ENCODE peak calls at places on chromosomes 12 and 14, in seven cellular contexts. W is fibroblast of pulmonary artery; T is choroid plexus epithelial cell; N is epithelial cell of esophagus; G is stomach; P is fibroblast of lung; Z is CD8-positive, alpha-beta T cell. S is an unnamed sample.

GRCh38 chr14:68784298-68784910 is 8.5 kb downstream of the ZFP36L1 start:
- DNase-seq in W (peak; percentile 49), T (no peak), N (no peak), G (peak; percentile 81), P (peak; percentile 39), Z (no peak), S (no peak)

GRCh38 chr12:10404798-10405197 is 4.8 kb downstream of the KLRC4 start:
- DNase-seq in W (no peak), T (no peak), N (no peak), G (no peak), P (no peak), Z (no peak), S (no peak)

GRCh38 chr12:93195511-93195910 is 182.2 kb upstream of the NUDT4 start:
- DNase-seq in W (no peak), T (no peak), N (no peak), G (no peak), P (no peak), Z (no peak), S (no peak)

GRCh38 chr14:38481939-38482678 is 226.2 kb upstream of the CLEC14A start:
- DNase-seq in W (peak; percentile 72), T (peak; percentile 44), N (peak; percentile 8), G (no peak), P (peak; percentile 77), Z (no peak), S (no peak)

GRCh38 chr14:94158239-94158888 is 15.8 kb upstream of the PPP4R4 start:
- DNase-seq in W (no peak), T (no peak), N (peak; percentile 45), G (no peak), P (no peak), Z (no peak), S (no peak)

GRCh38 chr14:31159682-31160296 is 47.8 kb downstream of the HECTD1 start:
- DNase-seq in W (no peak), T (peak; percentile 34), N (no peak), G (no peak), P (peak; percentile 65), Z (no peak), S (no peak)

GRCh38 chr12:57756406-57757341 is 1.8 kb downstream of the MARCHF9 start:
- DNase-seq in W (peak; percentile 40), T (peak; percentile 41), N (peak; percentile 60), G (peak; percentile 59), P (no peak), Z (peak; percentile 60), S (no peak)

GRCh38 chr14:50447491-50447890 is 50.8 kb upstream of the CDKL1 start:
- DNase-seq in W (peak; percentile 40), T (peak; percentile 47), N (peak; percentile 78), G (no peak), P (no peak), Z (no peak), S (peak; percentile 71)

GRCh38 chr12:107027304-107028053 is 40.5 kb upstream of the MTERF2 start:
- DNase-seq in W (peak; percentile 97), T (peak; percentile 98), N (peak; percentile 94), G (no peak), P (peak; percentile 96), Z (no peak), S (peak; percentile 91)

GRCh38 chr12:1594295-1595025 is at the start of gene FBXL14:
- DNase-seq in W (peak; percentile 90), T (peak; percentile 93), N (peak; percentile 71), G (peak; percentile 90), P (peak; percentile 87), Z (peak; percentile 87), S (no peak)

DNA sequence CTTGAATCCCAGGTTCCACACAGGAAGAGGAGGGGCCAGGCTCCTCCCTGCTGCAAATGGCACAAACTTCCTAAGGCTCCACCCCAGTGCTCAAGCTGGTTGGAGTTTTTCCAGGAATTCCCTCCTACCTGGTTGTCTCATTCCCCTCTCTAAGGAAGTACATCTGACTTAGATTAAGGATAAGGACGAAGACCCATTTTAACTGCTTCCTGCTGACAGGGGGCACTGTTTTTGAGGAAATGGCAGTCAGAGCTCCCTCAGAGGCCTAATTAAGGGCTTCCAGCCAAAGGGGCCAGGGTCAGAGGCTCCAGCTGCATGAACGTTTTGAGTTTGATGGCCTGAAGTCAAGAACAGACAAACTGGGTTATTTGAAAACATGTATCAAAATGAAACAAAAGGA is 1084.7 kb downstream of the SLC6A15 start:
- DNase-seq in W (no peak), T (peak; percentile 70), N (no peak), G (no peak), P (peak; percentile 59), Z (no peak), S (no peak)
- TF ChIP-seq CTCF in W (no peak), T (peak; percentile 64), N (no peak), G (no peak), P (peak; percentile 29), Z (no peak), S (peak; percentile 16)

GRCh38 chr12:64670856-64671639 is 60.8 kb downstream of the RASSF3 start:
- DNase-seq in W (peak; percentile 63), T (peak; percentile 88), N (peak; percentile 90), G (peak; percentile 54), P (peak; percentile 61), Z (no peak), S (peak; percentile 74)
- H3K4me3 ChIP-seq in W (no peak overlapping the region), T (no peak overlapping the region), N (no peak overlapping the region), G (no peak overlapping the region), P (no peak overlapping the region), Z (peak overlapping the region; percentile 57), S (no peak overlapping the region)

GRCh38 chr14:92613681-92614260 is 100.2 kb downstream of the RIN3 start:
- DNase-seq in W (no peak), T (no peak), N (no peak), G (no peak), P (no peak), Z (no peak), S (no peak)

GRCh38 chr14:92615451-92615850 is 101.9 kb downstream of the RIN3 start:
- DNase-seq in W (no peak), T (no peak), N (no peak), G (no peak), P (no peak), Z (peak; percentile 74), S (no peak)

GRCh38 chr14:92609955-92610354 is 96.4 kb downstream of the RIN3 start:
- DNase-seq in W (peak; percentile 59), T (peak; percentile 75), N (peak; percentile 83), G (no peak), P (peak; percentile 65), Z (no peak), S (no peak)

GRCh38 chr14:92610849-92611271 is 97.3 kb downstream of the RIN3 start:
- DNase-seq in W (no peak), T (no peak), N (peak; percentile 31), G (no peak), P (no peak), Z (no peak), S (no peak)

GRCh38 chr14:92613008-92613658 is 99.6 kb downstream of the RIN3 start:
- DNase-seq in W (no peak), T (peak; percentile 20), N (peak; percentile 14), G (no peak), P (no peak), Z (peak; percentile 65), S (no peak)
- TF ChIP-seq CTCF in W (peak; percentile 79), T (peak; percentile 88), N (peak; percentile 73), G (peak; percentile 25), P (peak; percentile 79), Z (peak; percentile 94), S (peak; percentile 95)

GRCh38 chr14:103528512-103529382 is at the start of gene TRMT61A:
- DNase-seq in W (peak; percentile 91), T (peak; percentile 93), N (peak; percentile 89), G (peak; percentile 92), P (peak; percentile 97), Z (peak; percentile 72), S (no peak)

GRCh38 chr14:103526914-103527248 is 2.1 kb upstream of the TRMT61A start:
- DNase-seq in W (no peak), T (no peak), N (no peak), G (no peak), P (no peak), Z (no peak), S (no peak)

GRCh38 chr14:103526247-103526913 is 2.6 kb upstream of the TRMT61A start:
- DNase-seq in W (no peak), T (no peak), N (no peak), G (no peak), P (no peak), Z (no peak), S (no peak)

GRCh38 chr14:103528158-103528511 is 861 bp upstream of the TRMT61A start:
- DNase-seq in W (no peak), T (no peak), N (no peak), G (peak; percentile 49), P (peak; percentile 39), Z (no peak), S (no peak)

DNA sequence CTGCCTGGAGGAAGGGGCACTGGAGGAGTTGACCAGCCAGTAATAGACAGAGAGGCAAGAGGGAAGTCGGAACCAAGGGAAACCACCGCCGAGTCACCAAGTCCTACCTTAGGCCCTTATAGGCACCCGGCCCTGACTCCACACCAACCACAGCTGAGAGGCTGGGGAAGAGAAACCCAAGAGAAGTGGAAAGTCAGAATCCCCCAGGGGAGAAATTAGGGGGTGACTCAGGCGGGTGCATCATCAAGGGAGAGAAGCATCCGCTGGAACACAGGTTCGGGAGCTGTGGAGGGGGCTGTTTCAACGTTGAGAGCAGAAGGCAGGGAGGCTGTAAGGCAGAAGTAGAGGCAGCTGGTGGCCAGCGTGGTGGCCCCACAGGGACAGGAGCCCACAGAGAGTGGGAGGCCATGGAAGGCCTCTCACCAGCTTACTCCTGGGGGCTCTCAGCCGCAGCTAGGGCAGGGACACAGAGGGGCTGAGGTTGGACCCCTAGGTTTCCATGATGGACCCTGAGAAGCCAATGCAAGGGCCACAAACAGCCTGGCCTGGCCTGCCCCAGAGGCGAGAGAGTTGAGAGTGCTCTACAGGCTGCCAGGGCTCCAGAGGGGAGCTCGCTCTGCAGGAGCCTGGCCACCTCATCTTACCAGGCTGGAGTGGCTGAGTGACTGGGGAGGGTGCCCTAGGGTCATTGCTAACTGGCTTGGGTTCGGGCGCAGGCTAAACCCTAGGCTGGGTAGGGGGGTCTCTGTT is 1.4 kb upstream of the TRMT61A start:
- DNase-seq in W (no peak), T (no peak), N (peak; percentile 70), G (no peak), P (no peak), Z (no peak), S (no peak)
- H3K4me3 ChIP-seq in W (peak overlapping the region; percentile 90), T (peak overlapping the region; percentile 71), N (peak overlapping the region; percentile 77), G (peak overlapping the region; percentile 66), P (no peak overlapping the region), Z (no peak overlapping the region), S (no peak overlapping the region)

GRCh38 chr12:89016970-89017778 is 335.1 kb downstream of the DUSP6 start:
- DNase-seq in W (peak; percentile 88), T (peak; percentile 85), N (peak; percentile 77), G (no peak), P (peak; percentile 82), Z (no peak), S (peak; percentile 31)
- TF ChIP-seq CTCF in W (peak; percentile 74), T (peak; percentile 78), N (peak; percentile 72), G (peak; percentile 77), P (peak; percentile 81), Z (peak; percentile 92), S (peak; percentile 74)